ENCODE peak calls at places on chromosomes 16 and 17, in nine cellular contexts. G is cardiac fibroblast; N is fibroblast of pulmonary artery; H is astrocyte of the spinal cord; W is astrocyte; Z is CD8-positive, alpha-beta T cell; I is neural progenitor cell; Y is GM20000; U is AG09309. L is an unnamed sample.
A peak's percentile ranks its signal among the peaks of the same experiment; 100 is the strongest.

GRCh38 chr17:422196-422930 is 69.8 kb upstream of the RPH3AL start:
- DNase-seq in G (no peak), N (no peak), H (no peak), W (no peak), Z (no peak), I (peak; percentile 28), Y (no peak), U (no peak), L (no peak)

GRCh38 chr17:10210151-10210574 is 11.8 kb upstream of the GAS7 start:
- DNase-seq in G (peak; percentile 86), N (peak; percentile 65), H (peak; percentile 80), W (peak; percentile 7), Z (no peak), I (no peak), Y (no peak), U (no peak), L (peak; percentile 61)

GRCh38 chr16:60091479-60091878 is 1357.4 kb upstream of the GOT2 start:
- DNase-seq in G (no peak), N (no peak), H (no peak), W (no peak), Z (no peak), I (no peak), Y (no peak), U (no peak), L (no peak)

GRCh38 chr17:77423589-77424451 is 283.1 kb downstream of the SEC14L1 start:
- DNase-seq in G (peak; percentile 98), N (peak; percentile 98), H (peak; percentile 95), W (peak; percentile 97), Z (no peak), I (no peak), Y (no peak), U (peak; percentile 77), L (peak; percentile 90)

GRCh38 chr16:85177448-85177846 is 65.2 kb upstream of the CIBAR2 start:
- DNase-seq in G (no peak), N (no peak), H (no peak), W (no peak), Z (no peak), I (no peak), Y (no peak), U (no peak), L (no peak)

GRCh38 chr17:549197-550040 is 165.2 kb downstream of the VPS53 start:
- DNase-seq in G (peak; percentile 65), N (no peak), H (peak; percentile 76), W (peak; percentile 83), Z (no peak), I (no peak), Y (no peak), U (no peak), L (no peak)

GRCh38 chr16:27400751-27401620 is 988 bp upstream of the IL21R start:
- DNase-seq in G (peak; percentile 32), N (peak; percentile 38), H (peak; percentile 72), W (peak; percentile 70), Z (no peak), I (no peak), Y (no peak), U (peak; percentile 31), L (no peak)

GRCh38 chr17:81460856-81461460 is 51.6 kb downstream of the ACTG1 start:
- DNase-seq in G (no peak), N (no peak), H (no peak), W (no peak), Z (no peak), I (no peak), Y (no peak), U (no peak), L (no peak)

GRCh38 chr17:9693755-9694154 is 48.4 kb downstream of the USP43 start:
- DNase-seq in G (no peak), N (no peak), H (no peak), W (no peak), Z (no peak), I (no peak), Y (no peak), U (no peak), L (no peak)

GRCh38 chr16:67551091-67551490 is 11.2 kb upstream of the CTCF start:
- DNase-seq in G (no peak), N (no peak), H (no peak), W (no peak), Z (no peak), I (no peak), Y (no peak), U (no peak), L (no peak)

GRCh38 chr16:82580293-82580900 is 46.4 kb upstream of the CDH13 start:
- DNase-seq in G (peak; percentile 5), N (peak; percentile 4), H (peak; percentile 14), W (peak; percentile 58), Z (no peak), I (peak; percentile 46), Y (no peak), U (no peak), L (peak; percentile 38)

GRCh38 chr16:83830091-83830768 is 22.5 kb downstream of the HSBP1 start:
- DNase-seq in G (no peak), N (no peak), H (no peak), W (no peak), Z (no peak), I (no peak), Y (no peak), U (no peak), L (no peak)

GRCh38 chr17:50763716-50764450 is 3.4 kb downstream of the ANKRD40CL start:
- DNase-seq in G (no peak), N (no peak), H (no peak), W (no peak), Z (no peak), I (no peak), Y (no peak), U (no peak), L (no peak)

GRCh38 chr17:72724375-72724774 is 368.1 kb downstream of the SLC39A11 start:
- DNase-seq in G (no peak), N (no peak), H (peak; percentile 44), W (no peak), Z (no peak), I (no peak), Y (no peak), U (no peak), L (peak; percentile 56)

GRCh38 chr16:88754912-88755744 is 29.9 kb downstream of the PIEZO1 start:
- DNase-seq in G (peak; percentile 44), N (peak; percentile 50), H (peak; percentile 56), W (peak; percentile 63), Z (no peak), I (peak; percentile 80), Y (peak; percentile 66), U (peak; percentile 17), L (peak; percentile 75)

DNA sequence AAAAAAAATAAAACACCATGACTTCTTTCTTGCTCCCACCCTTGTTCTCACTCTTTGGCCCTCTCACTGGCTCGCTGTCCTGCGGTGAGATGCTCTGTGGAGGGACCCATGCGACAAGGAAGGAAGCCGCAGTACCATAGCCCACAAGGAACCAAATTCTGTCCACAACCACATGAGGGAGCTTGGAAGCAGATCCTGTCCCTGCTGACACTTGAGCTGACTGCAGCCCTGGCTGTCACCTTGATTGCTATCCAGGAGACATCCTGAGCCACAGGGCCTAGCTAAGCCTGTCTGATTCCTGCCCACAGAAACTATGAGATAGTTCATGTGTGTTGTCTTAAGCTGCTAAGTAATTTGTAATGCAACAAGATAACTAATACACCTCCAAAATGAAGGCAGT is 4.8 kb upstream of the MT2A start:
- DNase-seq in G (peak; percentile 50), N (peak; percentile 49), H (no peak), W (no peak), Z (no peak), I (peak; percentile 54), Y (no peak), U (no peak), L (peak; percentile 59)
- TF ChIP-seq CTCF in G (peak; percentile 40), N (peak; percentile 50), H (peak; percentile 49), W (peak; percentile 15), Z (no peak), I (peak; percentile 43), Y (no peak), U (peak; percentile 59), L (peak; percentile 39)

DNA sequence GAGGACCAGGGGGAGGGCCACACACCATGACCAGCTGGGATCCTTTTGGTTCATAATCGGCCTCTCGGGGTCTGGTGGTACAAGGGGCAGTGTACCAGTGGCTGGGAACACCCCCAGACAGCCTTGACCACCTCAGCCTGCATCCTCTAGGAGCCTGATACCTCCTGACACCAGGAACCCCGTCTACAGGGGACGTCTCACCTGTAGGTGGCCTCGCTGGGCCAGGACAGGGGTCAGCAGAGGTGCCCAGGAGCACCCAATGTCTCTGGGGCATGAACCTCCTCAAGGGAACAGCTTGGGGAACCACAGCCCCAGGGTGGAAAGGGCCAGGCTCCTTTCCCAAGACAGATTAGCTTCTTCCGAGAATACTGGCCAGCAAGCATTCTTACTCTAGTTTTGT is 2.5 kb upstream of the METRNL start:
- DNase-seq in G (no peak), N (no peak), H (no peak), W (no peak), Z (no peak), I (no peak), Y (peak; percentile 72), U (no peak), L (peak; percentile 53)
- TF ChIP-seq CTCF in G (peak; percentile 8), N (peak; percentile 13), H (peak; percentile 28), W (no peak), Z (no peak), I (peak; percentile 21), Y (peak; percentile 62), U (peak; percentile 10), L (peak; percentile 38)

GRCh38 chr16:12276631-12277030 is 300.1 kb downstream of the SNX29 start:
- DNase-seq in G (no peak), N (no peak), H (peak; percentile 64), W (no peak), Z (no peak), I (no peak), Y (no peak), U (no peak), L (no peak)

GRCh38 chr16:12268602-12269001 is 292.1 kb downstream of the SNX29 start:
- DNase-seq in G (no peak), N (peak; percentile 14), H (peak; percentile 16), W (no peak), Z (no peak), I (no peak), Y (no peak), U (no peak), L (peak; percentile 1)

GRCh38 chr16:12272264-12272663 is 295.7 kb downstream of the SNX29 start:
- DNase-seq in G (no peak), N (no peak), H (no peak), W (no peak), Z (no peak), I (no peak), Y (no peak), U (no peak), L (no peak)

GRCh38 chr16:12267491-12267890 is 291.0 kb downstream of the SNX29 start:
- DNase-seq in G (peak; percentile 22), N (peak; percentile 16), H (no peak), W (no peak), Z (no peak), I (no peak), Y (no peak), U (no peak), L (no peak)

DNA sequence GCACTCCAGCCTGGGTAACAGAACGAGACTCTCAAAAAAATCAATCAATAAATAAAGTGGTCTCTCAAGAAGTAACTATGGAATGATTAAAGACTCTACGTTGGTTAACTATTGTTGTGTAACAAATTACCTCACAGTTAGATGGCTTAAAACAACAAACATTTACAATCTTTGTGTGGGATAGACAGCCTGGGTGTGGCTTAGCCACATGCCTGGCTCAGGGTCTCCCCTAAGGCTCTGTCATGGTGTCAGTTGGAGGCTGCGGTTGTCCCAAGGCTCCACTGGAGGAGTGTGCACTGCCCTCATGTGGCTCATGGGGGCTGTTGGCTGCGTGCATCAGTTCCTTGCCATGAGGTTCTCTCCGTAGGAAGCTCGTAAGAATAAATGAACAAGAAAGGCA is 294.5 kb downstream of the SNX29 start:
- DNase-seq in G (peak; percentile 11), N (no peak), H (peak; percentile 22), W (peak; percentile 34), Z (no peak), I (peak; percentile 75), Y (no peak), U (no peak), L (peak; percentile 33)
- TF ChIP-seq CTCF in G (peak; percentile 33), N (peak; percentile 30), H (peak; percentile 61), W (peak; percentile 41), Z (no peak), I (peak; percentile 64), Y (no peak), U (peak; percentile 46), L (no peak)

GRCh38 chr17:58096892-58097291 is 13.7 kb downstream of the DYNLL2 start:
- DNase-seq in G (no peak), N (no peak), H (no peak), W (no peak), Z (no peak), I (no peak), Y (no peak), U (no peak), L (no peak)
- TF ChIP-seq CTCF in G (no peak), N (no peak), H (peak; percentile 21), W (no peak), Z (no peak), I (peak; percentile 27), Y (no peak), U (no peak), L (no peak)